ENCODE peak calls at places on chromosomes 2 and 18, in eight cellular contexts. Q is dorsolateral prefrontal cortex, B is DND-41, U is A549, V is right atrium auricular region, C is astrocyte of the spinal cord, I is kidney, W is PC-9. X is an unnamed sample.

GRCh38 chr2:139990646-139991335 is 1210.6 kb upstream of the NXPH2 start:
- DNase-seq in Q (no peak), B (no peak), U (no peak), V (no peak), C (no peak), I (peak; percentile 56), W (no peak), X (no peak)

GRCh38 chr2:1749489-1749748 is 5.1 kb upstream of the PXDN start:
- DNase-seq in Q (no peak), B (no peak), U (no peak), V (peak; percentile 43), C (no peak), I (peak; percentile 34), W (no peak), X (no peak)

GRCh38 chr2:195498839-195499490 is 158.1 kb upstream of the SLC39A10 start:
- DNase-seq in Q (no peak), B (no peak), U (no peak), V (no peak), C (peak; percentile 68), I (no peak), W (no peak), X (peak; percentile 53)

GRCh38 chr2:109207201-109207600 is 78.2 kb downstream of the SH3RF3 start:
- DNase-seq in Q (no peak), B (no peak), U (no peak), V (no peak), C (no peak), I (no peak), W (no peak), X (no peak)

GRCh38 chr2:114550895-114551793 is 108.7 kb downstream of the DPP10 start:
- DNase-seq in Q (peak; percentile 49), B (peak; percentile 52), U (peak; percentile 60), V (peak; percentile 62), C (peak; percentile 19), I (no peak), W (peak; percentile 28), X (peak; percentile 53)

GRCh38 chr2:65291221-65292094 is 63.8 kb downstream of the ACTR2 start:
- DNase-seq in Q (no peak), B (no peak), U (no peak), V (no peak), C (no peak), I (no peak), W (no peak), X (no peak)

GRCh38 chr18:77146249-77147080 is 13.9 kb upstream of the MBP start:
- DNase-seq in Q (no peak), B (no peak), U (no peak), V (no peak), C (no peak), I (no peak), W (no peak), X (no peak)

GRCh38 chr2:159744363-159744762 is 32.1 kb downstream of the MARCHF7 start:
- DNase-seq in Q (no peak), B (no peak), U (peak; percentile 26), V (no peak), C (peak; percentile 20), I (no peak), W (no peak), X (no peak)

GRCh38 chr2:98875081-98875728 is 60.8 kb downstream of the CRACDL start:
- DNase-seq in Q (no peak), B (peak; percentile 11), U (no peak), V (no peak), C (no peak), I (no peak), W (no peak), X (no peak)

GRCh38 chr2:143284087-143284675 is 155.0 kb downstream of the ARHGAP15 start:
- DNase-seq in Q (no peak), B (peak; percentile 41), U (peak; percentile 51), V (no peak), C (peak; percentile 36), I (no peak), W (peak; percentile 2), X (peak; percentile 55)

GRCh38 chr2:174678395-174678794 is 80.8 kb upstream of the WIPF1 start:
- DNase-seq in Q (no peak), B (no peak), U (no peak), V (no peak), C (no peak), I (no peak), W (no peak), X (no peak)

GRCh38 chr2:120441744-120442471 is 96.0 kb downstream of the INHBB start:
- DNase-seq in Q (peak; percentile 77), B (no peak), U (no peak), V (no peak), C (peak; percentile 38), I (peak; percentile 80), W (peak; percentile 75), X (no peak)

GRCh38 chr18:50356036-50356945 is 18.6 kb upstream of the SKA1 start:
- DNase-seq in Q (no peak), B (no peak), U (no peak), V (no peak), C (no peak), I (no peak), W (no peak), X (peak; percentile 41)

GRCh38 chr2:128755693-128756371 is 437.2 kb upstream of the HS6ST1 start:
- DNase-seq in Q (no peak), B (no peak), U (no peak), V (peak; percentile 26), C (no peak), I (no peak), W (no peak), X (no peak)

GRCh38 chr2:79770926-79771325 is 258.1 kb downstream of the CTNNA2 start:
- DNase-seq in Q (no peak), B (no peak), U (no peak), V (no peak), C (no peak), I (no peak), W (no peak), X (no peak)

GRCh38 chr2:8543412-8544167 is 138.3 kb upstream of the ID2 start:
- DNase-seq in Q (no peak), B (peak; percentile 87), U (no peak), V (peak; percentile 90), C (peak; percentile 86), I (peak; percentile 88), W (no peak), X (peak; percentile 89)

GRCh38 chr2:23436346-23437099 is 51.5 kb downstream of the KLHL29 start:
- DNase-seq in Q (no peak), B (peak; percentile 69), U (no peak), V (no peak), C (no peak), I (no peak), W (peak; percentile 17), X (peak; percentile 45)

GRCh38 chr2:30454571-30454970 is 7.5 kb downstream of the LCLAT1 start:
- DNase-seq in Q (no peak), B (no peak), U (no peak), V (no peak), C (no peak), I (no peak), W (no peak), X (no peak)

DNA sequence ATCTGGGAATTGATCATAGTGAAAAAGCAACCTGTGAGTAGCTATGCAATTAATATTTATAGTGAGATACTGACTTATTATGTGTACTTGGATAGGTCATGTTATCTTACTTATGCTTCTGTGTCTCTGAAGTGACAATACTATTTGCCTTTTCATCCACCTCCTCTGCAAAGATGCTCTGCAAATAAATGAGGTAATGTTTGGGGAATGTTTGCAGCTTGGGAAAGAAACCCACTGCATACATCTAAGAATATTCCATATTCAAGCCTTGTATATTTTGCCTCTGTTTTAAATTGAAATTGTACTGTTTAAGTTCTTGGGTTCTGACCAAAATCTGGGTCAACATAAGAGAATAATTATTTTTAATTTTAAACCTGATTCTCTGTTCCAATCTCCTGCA is 217.4 kb upstream of the DTNA start:
- DNase-seq in Q (no peak), B (no peak), U (no peak), V (no peak), C (peak; percentile 22), I (no peak), W (no peak), X (no peak)
- H3K4me3 ChIP-seq in Q (peak overlapping the region; percentile 29), B (no peak overlapping the region), U (no peak overlapping the region), V (peak overlapping the region; percentile 69), C (peak overlapping the region; percentile 56), I (no peak overlapping the region), W (peak overlapping the region; percentile 39), X (no peak overlapping the region)

GRCh38 chr2:35343135-35343534 is 1012.4 kb upstream of the CRIM1 start:
- DNase-seq in Q (no peak), B (no peak), U (peak; percentile 29), V (no peak), C (no peak), I (no peak), W (no peak), X (no peak)
- TF ChIP-seq CTCF in Q (no peak), B (peak; percentile 40), U (peak; percentile 22), V (no peak), C (peak; percentile 14), I (no peak), W (peak; percentile 64), X (peak; percentile 5)

GRCh38 chr2:85667561-85668008 is 414 bp downstream of the SFTPB start:
- DNase-seq in Q (no peak), B (no peak), U (no peak), V (no peak), C (no peak), I (no peak), W (no peak), X (no peak)
- H3K4me3 ChIP-seq in Q (no peak overlapping the region), B (no peak overlapping the region), U (no peak overlapping the region), V (no peak overlapping the region), C (no peak overlapping the region), I (no peak overlapping the region), W (no peak overlapping the region), X (no peak overlapping the region)

DNA sequence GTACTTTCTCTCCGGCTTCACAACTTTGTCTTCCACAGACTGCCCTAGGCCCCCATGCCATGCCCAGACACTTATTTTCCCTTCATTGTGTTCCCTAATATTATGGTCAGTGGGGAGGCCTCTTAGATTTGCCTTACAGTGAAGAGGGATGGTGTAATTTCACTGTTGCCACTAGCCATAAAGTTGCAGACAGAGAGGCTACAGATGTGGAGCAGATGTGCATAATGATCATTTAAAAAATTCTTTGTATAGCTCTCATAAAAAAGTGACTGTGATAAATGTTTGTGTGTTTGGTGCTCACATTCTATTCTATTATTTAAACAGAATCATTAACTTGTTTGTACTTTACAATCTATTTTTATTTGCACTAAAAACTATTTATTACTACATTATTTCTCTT is 67.5 kb upstream of the FN1 start:
- DNase-seq in Q (no peak), B (no peak), U (no peak), V (no peak), C (no peak), I (no peak), W (no peak), X (peak; percentile 57)
- TF ChIP-seq CTCF in Q (no peak), B (no peak), U (no peak), V (no peak), C (no peak), I (no peak), W (no peak), X (no peak)

X was measured in fibroblast of mammary gland.